ENCODE peak calls at places on chromosomes 2 and 18, in nine cellular contexts. E is BE2C, X is endothelial cell, Q is endodermal cell, U is B cell, T is RWPE1, O is bronchial epithelial cell, Y is stomach, A is lower lobe of right lung. C is an unnamed sample.

GRCh38 chr18:22465859-22466602 is 48.3 kb upstream of the CTAGE1 start:
- DNase-seq in A (no peak), E (no peak), Q (no peak), O (peak), T (peak), X (no peak), U (no peak), Y (no peak), C (peak)

GRCh38 chr2:12177995-12178760 is 431.7 kb downstream of the LPIN1 start:
- DNase-seq in Y (no peak), Q (no peak), E (no peak), U (no peak), T (no peak), X (no peak), O (no peak), A (no peak), C (no peak)

GRCh38 chr2:28437142-28437835 is 44.6 kb downstream of the FOSL2 start:
- DNase-seq in A (peak), U (no peak), T (peak), X (no peak), E (no peak), Q (no peak), Y (no peak), O (peak), C (no peak)

GRCh38 chr2:9613291-9613690 is 17.5 kb downstream of the YWHAQ start:
- DNase-seq in E (no peak), O (no peak), U (no peak), Q (no peak), A (no peak), T (no peak), Y (no peak), X (no peak), C (no peak)

GRCh38 chr2:43038034-43038719 is 188.2 kb downstream of the ZFP36L2 start:
- DNase-seq in A (no peak), O (no peak), X (no peak), U (no peak), Y (no peak), T (no peak), E (peak), Q (no peak), C (no peak)

GRCh38 chr2:240137596-240138274 is 1.6 kb upstream of the COPS9 start:
- DNase-seq in U (no peak), A (no peak), Q (peak), X (no peak), E (no peak), T (no peak), Y (no peak), O (no peak), C (peak)

GRCh38 chr2:43225093-43225787 is 1.2 kb downstream of the ZFP36L2 start:
- DNase-seq in E (peak), O (no peak), A (peak), Y (peak), X (peak), Q (peak), T (no peak), U (peak), C (peak)

GRCh38 chr2:44247924-44248323 is 27.4 kb upstream of the SLC3A1 start:
- DNase-seq in Y (no peak), E (no peak), O (no peak), Q (peak), T (no peak), A (no peak), U (no peak), X (no peak), C (no peak)

GRCh38 chr18:48621240-48621639 is 82.4 kb downstream of the CTIF start:
- DNase-seq in Y (no peak), O (peak), U (no peak), Q (no peak), E (no peak), T (peak), A (no peak), X (no peak), C (no peak)

GRCh38 chr2:824954-825353 is 125.7 kb upstream of the SNTG2 start:
- DNase-seq in Q (no peak), E (no peak), T (no peak), O (no peak), A (no peak), U (no peak), Y (no peak), X (no peak), C (no peak)

GRCh38 chr2:234330902-234331301 is 166.0 kb downstream of the ARL4C start:
- DNase-seq in Y (no peak), Q (peak), E (no peak), O (no peak), A (no peak), X (no peak), T (no peak), U (no peak), C (no peak)

GRCh38 chr18:36899289-36899688 is 70.4 kb downstream of the KIAA1328 start:
- DNase-seq in T (no peak), Q (no peak), A (no peak), O (peak), Y (no peak), X (no peak), U (peak), E (no peak), C (no peak)

GRCh38 chr2:192087398-192087958 is 107.3 kb downstream of the TMEFF2 start:
- DNase-seq in T (no peak), O (peak), U (no peak), Y (no peak), X (no peak), A (no peak), E (no peak), Q (no peak), C (no peak)

GRCh38 chr18:74498712-74499629 is 2.8 kb downstream of the CNDP2 start:
- DNase-seq in Y (peak), T (no peak), X (no peak), U (peak), Q (no peak), O (peak), E (no peak), A (peak), C (peak)

GRCh38 chr2:10255189-10256030 is 47.3 kb upstream of the HPCAL1 start:
- DNase-seq in U (no peak), X (no peak), A (peak), Q (peak), Y (no peak), E (no peak), T (no peak), O (no peak), C (no peak)

GRCh38 chr2:198711484-198711883 is 746.3 kb downstream of the SATB2 start:
- DNase-seq in U (no peak), A (no peak), T (no peak), O (no peak), X (no peak), E (no peak), Y (no peak), Q (no peak), C (no peak)

GRCh38 chr2:100957971-100958653 is 44.0 kb upstream of the RPL31 start:
- DNase-seq in Y (peak), U (no peak), Q (no peak), E (no peak), A (no peak), X (no peak), O (peak), T (no peak), C (no peak)

GRCh38 chr2:10331033-10331701 is 28.5 kb downstream of the HPCAL1 start:
- DNase-seq in T (no peak), X (no peak), Y (peak), E (peak), U (peak), O (no peak), Q (peak), A (peak), C (peak)

GRCh38 chr2:121969155-121969554 is 213.7 kb downstream of the TSN start:
- DNase-seq in E (no peak), A (no peak), O (no peak), U (no peak), Q (no peak), Y (no peak), T (no peak), X (no peak), C (no peak)

GRCh38 chr2:161265874-161266273 is 42.4 kb upstream of the PSMD14 start:
- DNase-seq in O (no peak), U (no peak), Y (no peak), X (no peak), A (no peak), E (no peak), Q (peak), T (no peak), C (no peak)

GRCh38 chr2:33583194-33583938 is 15.7 kb downstream of the FAM98A start:
- DNase-seq in X (no peak), Q (peak), T (no peak), A (no peak), O (peak), U (peak), E (peak), Y (no peak), C (no peak)

GRCh38 chr2:228747478-228747877 is 523.6 kb downstream of the PID1 start:
- DNase-seq in Q (no peak), E (no peak), U (no peak), Y (no peak), T (no peak), A (no peak), X (no peak), O (peak), C (no peak)

GRCh38 chr2:226136739-226137138 is 662.9 kb downstream of the IRS1 start:
- DNase-seq in E (no peak), A (peak), O (peak), U (peak), X (no peak), Y (no peak), Q (no peak), T (no peak), C (no peak)

GRCh38 chr2:32009479-32010256 is 1.1 kb downstream of the MEMO1 start:
- DNase-seq in E (peak), O (no peak), U (peak), A (peak), T (peak), Q (peak), Y (peak), X (peak), C (peak)

GRCh38 chr2:240953426-240954425 is 44.7 kb upstream of the SNED1 start:
- DNase-seq in T (no peak), Q (peak), O (no peak), Y (peak), E (no peak), U (no peak), X (no peak), A (no peak), C (no peak)

GRCh38 chr2:3633982-3634630 is 23.9 kb upstream of the ALLC start:
- DNase-seq in X (no peak), Y (no peak), U (no peak), Q (peak), O (no peak), A (no peak), E (no peak), T (no peak), C (no peak)

GRCh38 chr2:2777876-2778275 is 446.8 kb upstream of the MYT1L start:
- DNase-seq in Y (no peak), T (no peak), X (no peak), E (no peak), U (no peak), O (no peak), Q (no peak), A (no peak), C (no peak)

GRCh38 chr18:68104036-68104435 is 587.5 kb upstream of the DSEL start:
- DNase-seq in T (no peak), Y (no peak), E (no peak), U (no peak), X (no peak), Q (no peak), O (no peak), A (no peak), C (no peak)

GRCh38 chr2:204069804-204070203 is 133.2 kb downstream of the ICOS start:
- DNase-seq in X (no peak), O (peak), Y (no peak), A (no peak), U (no peak), E (no peak), T (no peak), Q (no peak), C (no peak)

GRCh38 chr2:204074434-204074833 is 137.9 kb downstream of the ICOS start:
- DNase-seq in E (no peak), Y (no peak), X (no peak), O (no peak), A (no peak), Q (no peak), U (no peak), T (no peak), C (no peak)

GRCh38 chr2:204078003-204078698 is 141.6 kb downstream of the ICOS start:
- DNase-seq in E (no peak), Q (no peak), T (no peak), Y (no peak), A (no peak), O (peak), U (no peak), X (no peak), C (no peak)

GRCh38 chr2:204072443-204073324 is 136.1 kb downstream of the ICOS start:
- DNase-seq in U (peak), Q (peak), O (no peak), Y (no peak), X (peak), E (peak), T (no peak), A (no peak), C (no peak)
- TF ChIP-seq CTCF in U (no peak), Q (peak), O (peak), Y (no peak), X (peak), E (peak), T (no peak), A (peak), C (peak)

GRCh38 chr2:205994344-205994743 is 91.6 kb downstream of the INO80D start:
- DNase-seq in T (no peak), A (no peak), Q (no peak), U (no peak), X (no peak), Y (no peak), E (no peak), O (no peak), C (no peak)

GRCh38 chr2:205998601-205999000 is 87.4 kb downstream of the INO80D start:
- DNase-seq in Y (no peak), X (no peak), U (no peak), O (no peak), A (no peak), E (no peak), T (no peak), Q (no peak), C (no peak)

GRCh38 chr2:205990104-205990503 is 95.9 kb downstream of the INO80D start:
- DNase-seq in X (no peak), E (no peak), Y (no peak), O (no peak), T (no peak), A (no peak), U (no peak), Q (no peak), C (no peak)

GRCh38 chr2:205996156-205996555 is 89.8 kb downstream of the INO80D start:
- DNase-seq in T (no peak), O (no peak), U (no peak), Y (no peak), A (no peak), E (no peak), Q (no peak), X (no peak), C (no peak)

GRCh38 chr2:205995260-205995659 is 90.7 kb downstream of the INO80D start:
- DNase-seq in Y (no peak), Q (no peak), U (no peak), T (no peak), A (no peak), E (no peak), X (no peak), O (no peak), C (no peak)
- TF ChIP-seq CTCF in Y (no peak), Q (peak), U (no peak), T (no peak), A (no peak), E (peak), X (no peak), O (no peak), C (no peak)

DNA sequence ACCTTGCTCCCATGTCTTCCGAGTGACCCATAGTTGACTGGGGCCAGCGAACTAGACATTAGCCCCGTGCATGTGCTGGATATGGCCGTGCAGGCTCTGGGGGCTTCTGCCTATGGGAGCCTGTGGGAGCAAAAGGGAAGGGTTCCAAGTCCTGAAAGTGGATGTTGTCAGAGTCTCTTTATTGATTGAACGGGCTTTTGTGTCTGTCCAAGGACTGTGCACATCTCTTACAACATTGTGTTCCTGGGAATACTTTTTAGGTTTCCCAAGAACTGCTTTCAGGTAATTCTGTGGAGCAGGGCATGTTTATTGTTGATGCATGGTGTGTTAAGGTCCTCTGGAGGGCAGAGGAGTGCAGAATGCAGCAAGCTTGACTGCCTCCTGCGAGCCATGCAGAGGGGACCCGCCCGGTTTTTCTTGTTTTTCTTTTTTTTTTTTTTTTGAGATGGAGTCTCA is 5.0 kb downstream of the RNF144A start:
- DNase-seq in U (no peak), Q (no peak), T (peak), Y (no peak), O (peak), A (no peak), E (peak), X (no peak), C (no peak)
- TF ChIP-seq CTCF in U (no peak), Q (peak), T (no peak), Y (no peak), O (no peak), A (peak), E (peak), X (no peak), C (no peak)

GRCh38 chr18:57497372-57498294 is 62.5 kb downstream of the ONECUT2 start:
- DNase-seq in Q (no peak), E (no peak), A (no peak), Y (no peak), U (no peak), T (no peak), O (peak), X (no peak), C (no peak)

GRCh38 chr18:57498857-57499256 is 63.7 kb downstream of the ONECUT2 start:
- DNase-seq in A (no peak), T (no peak), Q (no peak), X (no peak), E (no peak), U (no peak), Y (no peak), O (no peak), C (no peak)

GRCh38 chr18:57505231-57505630 is 70.1 kb downstream of the ONECUT2 start:
- DNase-seq in A (no peak), E (no peak), X (no peak), T (no peak), O (no peak), U (no peak), Y (no peak), Q (no peak), C (no peak)

GRCh38 chr18:57502624-57503023 is 67.5 kb downstream of the ONECUT2 start:
- DNase-seq in E (no peak), T (no peak), X (no peak), U (no peak), Q (no peak), Y (no peak), A (no peak), O (no peak), C (no peak)
- TF ChIP-seq CTCF in E (no peak), T (no peak), X (no peak), U (no peak), Q (no peak), Y (no peak), A (no peak), O (no peak), C (no peak)

GRCh38 chr2:86234573-86235131 is 35.4 kb downstream of the MRPL35 start:
- DNase-seq in E (no peak), Y (no peak), T (no peak), U (no peak), O (peak), A (no peak), X (no peak), Q (no peak), C (no peak)

GRCh38 chr2:86235196-86235980 is 36.1 kb downstream of the MRPL35 start:
- DNase-seq in A (no peak), E (no peak), Q (no peak), Y (no peak), O (no peak), X (no peak), T (no peak), U (no peak), C (no peak)

GRCh38 chr2:86239326-86239725 is 40.1 kb downstream of the MRPL35 start:
- DNase-seq in X (no peak), Q (no peak), Y (no peak), A (no peak), E (no peak), U (no peak), O (no peak), T (no peak), C (no peak)

GRCh38 chr2:86238354-86238753 is 39.1 kb downstream of the MRPL35 start:
- DNase-seq in Q (no peak), U (peak), A (no peak), X (no peak), O (peak), T (no peak), Y (no peak), E (no peak), C (no peak)

GRCh38 chr2:86237172-86237571 is 37.9 kb downstream of the MRPL35 start:
- DNase-seq in U (no peak), E (no peak), A (no peak), X (no peak), Q (no peak), Y (no peak), T (no peak), O (no peak), C (no peak)
- TF ChIP-seq CTCF in U (no peak), E (no peak), A (no peak), X (no peak), Q (no peak), Y (no peak), T (no peak), O (no peak), C (no peak)

DNA sequence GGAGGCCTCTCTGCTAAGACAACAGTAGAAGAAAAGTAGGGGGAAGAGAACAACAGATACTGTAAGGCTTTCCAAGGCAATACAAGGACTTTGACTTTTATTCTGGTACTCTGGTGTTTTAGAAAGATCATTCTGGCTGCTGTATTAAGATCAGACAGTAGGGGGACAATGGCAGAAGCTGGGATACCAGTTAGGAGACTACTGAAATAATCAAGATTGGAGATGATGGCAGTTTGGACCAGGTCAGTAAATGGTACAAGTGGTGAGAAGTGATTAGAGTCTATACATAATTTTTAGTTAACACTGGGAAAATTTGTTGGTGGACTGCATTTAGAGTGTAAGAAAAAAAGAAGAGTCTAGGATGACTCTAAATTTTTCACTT is 139.7 kb downstream of the ROCK1 start:
- DNase-seq in A (no peak), O (peak), X (peak), Y (no peak), E (no peak), T (peak), Q (no peak), U (peak), C (no peak)
- TF ChIP-seq CTCF in A (peak), O (peak), X (peak), Y (no peak), E (peak), T (peak), Q (peak), U (peak), C (peak)

GRCh38 chr2:170462433-170463205 is 252.5 kb upstream of the SP5 start:
- DNase-seq in A (no peak), E (no peak), Q (peak), T (no peak), O (no peak), Y (no peak), U (no peak), X (no peak), C (no peak)
- TF ChIP-seq CTCF in A (no peak), E (no peak), Q (no peak), T (no peak), O (no peak), Y (no peak), U (no peak), X (no peak), C (no peak)

DNA sequence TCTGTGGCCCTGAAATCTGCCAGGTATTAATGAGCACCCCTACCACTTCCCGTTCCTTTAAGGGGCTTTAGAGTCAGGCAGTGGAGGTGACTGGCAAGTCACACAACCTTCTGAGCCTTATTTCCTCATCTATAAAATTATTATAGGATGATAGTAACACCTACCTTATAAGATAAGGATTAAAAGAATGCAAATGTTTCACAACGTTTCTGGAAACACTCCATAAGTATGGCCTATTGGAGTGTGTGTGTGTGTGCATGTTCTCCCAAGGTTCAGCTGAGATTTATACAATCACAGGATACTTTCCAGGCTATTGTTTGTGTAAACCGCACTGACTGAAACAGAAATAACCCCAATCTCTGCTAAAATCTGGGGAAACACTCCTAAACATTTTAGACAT is 176.0 kb downstream of the PDE11A start:
- DNase-seq in A (no peak), Y (no peak), U (no peak), E (no peak), O (no peak), X (no peak), Q (no peak), T (no peak), C (no peak)
- TF ChIP-seq CTCF in A (no peak), Y (no peak), U (no peak), E (no peak), O (no peak), X (no peak), Q (no peak), T (no peak), C (no peak)

GRCh38 chr18:57957210-57957609 is 86.8 kb upstream of the NEDD4L start:
- DNase-seq in Y (no peak), X (no peak), A (no peak), O (no peak), Q (no peak), U (no peak), T (no peak), E (no peak), C (no peak)

GRCh38 chr18:57961876-57962505 is 82.0 kb upstream of the NEDD4L start:
- DNase-seq in A (no peak), X (no peak), Y (no peak), Q (no peak), O (no peak), E (no peak), T (no peak), U (no peak), C (no peak)

GRCh38 chr18:57961411-57961810 is 82.6 kb upstream of the NEDD4L start:
- DNase-seq in A (no peak), O (no peak), Y (no peak), X (no peak), E (no peak), T (no peak), Q (no peak), U (no peak), C (no peak)

GRCh38 chr18:57956495-57956894 is 87.5 kb upstream of the NEDD4L start:
- DNase-seq in Q (no peak), X (no peak), E (no peak), U (no peak), Y (no peak), A (no peak), T (no peak), O (no peak), C (no peak)

GRCh38 chr18:57959278-57959677 is 84.7 kb upstream of the NEDD4L start:
- DNase-seq in Q (peak), O (peak), E (peak), A (peak), T (peak), X (peak), U (peak), Y (peak), C (no peak)
- TF ChIP-seq CTCF in Q (peak), O (peak), E (peak), A (peak), T (no peak), X (peak), U (peak), Y (no peak), C (no peak)

C was measured in natural killer cell.